ENCODE peak calls at places on chromosomes 12 and 14, in nine cellular contexts. One of them, this sample, is unnamed.

GRCh38 chr14:105014631-105015030 is 6.3 kb downstream of the CDCA4 start:
- DNase-seq in NAMALWA: no peak
- DNase-seq in CD8-positive, alpha-beta memory T cell: no peak
- DNase-seq in bronchial epithelial cell: no peak
- DNase-seq in NCI-H2081: no peak
- DNase-seq in GM10248: peak
- DNase-seq in left cardiac atrium: no peak
- DNase-seq in HTR-8/SVneo: no peak
- DNase-seq in pancreas: no peak
- DNase-seq in this sample: no peak

GRCh38 chr12:43370299-43370698 is 181.7 kb downstream of the ADAMTS20 start:
- DNase-seq in NAMALWA: no peak
- DNase-seq in bronchial epithelial cell: peak
- DNase-seq in NCI-H2081: no peak
- DNase-seq in GM10248: no peak
- DNase-seq in left cardiac atrium: no peak
- DNase-seq in pancreas: no peak
- DNase-seq in CD8-positive, alpha-beta memory T cell: no peak
- DNase-seq in HTR-8/SVneo: peak
- DNase-seq in this sample: no peak

GRCh38 chr12:126512916-126513913 is 1448.0 kb downstream of the AACS start:
- DNase-seq in pancreas: no peak
- DNase-seq in NAMALWA: no peak
- DNase-seq in NCI-H2081: no peak
- DNase-seq in left cardiac atrium: no peak
- DNase-seq in bronchial epithelial cell: no peak
- DNase-seq in GM10248: no peak
- DNase-seq in CD8-positive, alpha-beta memory T cell: no peak
- DNase-seq in HTR-8/SVneo: no peak
- DNase-seq in this sample: no peak

GRCh38 chr12:26100966-26101744 is 23.7 kb downstream of the BHLHE41 start:
- DNase-seq in GM10248: no peak
- DNase-seq in left cardiac atrium: no peak
- DNase-seq in HTR-8/SVneo: no peak
- DNase-seq in pancreas: peak
- DNase-seq in bronchial epithelial cell: peak
- DNase-seq in NCI-H2081: no peak
- DNase-seq in CD8-positive, alpha-beta memory T cell: no peak
- DNase-seq in NAMALWA: no peak
- DNase-seq in this sample: no peak

GRCh38 chr14:53741379-53742225 is 215.0 kb downstream of the BMP4 start:
- DNase-seq in bronchial epithelial cell: no peak
- DNase-seq in HTR-8/SVneo: no peak
- DNase-seq in CD8-positive, alpha-beta memory T cell: no peak
- DNase-seq in left cardiac atrium: no peak
- DNase-seq in NAMALWA: no peak
- DNase-seq in pancreas: no peak
- DNase-seq in NCI-H2081: no peak
- DNase-seq in GM10248: no peak
- DNase-seq in this sample: no peak

GRCh38 chr12:128959931-128960330 is 106.7 kb downstream of the GLT1D1 start:
- DNase-seq in NAMALWA: no peak
- DNase-seq in left cardiac atrium: no peak
- DNase-seq in NCI-H2081: no peak
- DNase-seq in GM10248: no peak
- DNase-seq in CD8-positive, alpha-beta memory T cell: no peak
- DNase-seq in bronchial epithelial cell: no peak
- DNase-seq in pancreas: no peak
- DNase-seq in HTR-8/SVneo: no peak
- DNase-seq in this sample: no peak

GRCh38 chr14:94646481-94646880 is 34.3 kb downstream of the SERPINA3 start:
- DNase-seq in pancreas: no peak
- DNase-seq in CD8-positive, alpha-beta memory T cell: no peak
- DNase-seq in HTR-8/SVneo: no peak
- DNase-seq in GM10248: no peak
- DNase-seq in left cardiac atrium: no peak
- DNase-seq in NCI-H2081: no peak
- DNase-seq in NAMALWA: no peak
- DNase-seq in bronchial epithelial cell: peak
- DNase-seq in this sample: peak

GRCh38 chr14:60722163-60722835 is 1.9 kb downstream of the SIX4 start:
- DNase-seq in CD8-positive, alpha-beta memory T cell: peak
- DNase-seq in NCI-H2081: peak
- DNase-seq in NAMALWA: peak
- DNase-seq in GM10248: peak
- DNase-seq in left cardiac atrium: no peak
- DNase-seq in pancreas: peak
- DNase-seq in HTR-8/SVneo: peak
- DNase-seq in bronchial epithelial cell: peak
- DNase-seq in this sample: no peak

GRCh38 chr14:64364907-64365306 is 23.2 kb upstream of the MTHFD1 start:
- DNase-seq in CD8-positive, alpha-beta memory T cell: no peak
- DNase-seq in NCI-H2081: no peak
- DNase-seq in pancreas: no peak
- DNase-seq in NAMALWA: no peak
- DNase-seq in HTR-8/SVneo: peak
- DNase-seq in GM10248: no peak
- DNase-seq in left cardiac atrium: no peak
- DNase-seq in bronchial epithelial cell: peak
- DNase-seq in this sample: no peak

GRCh38 chr12:12560587-12561304 is 1.9 kb downstream of the DUSP16 start:
- DNase-seq in bronchial epithelial cell: peak
- DNase-seq in pancreas: peak
- DNase-seq in NCI-H2081: peak
- DNase-seq in NAMALWA: peak
- DNase-seq in HTR-8/SVneo: peak
- DNase-seq in GM10248: peak
- DNase-seq in left cardiac atrium: peak
- DNase-seq in CD8-positive, alpha-beta memory T cell: peak
- DNase-seq in this sample: peak

GRCh38 chr12:113424915-113425823 is 3.0 kb downstream of the SDSL start:
- DNase-seq in NAMALWA: peak
- DNase-seq in HTR-8/SVneo: peak
- DNase-seq in GM10248: peak
- DNase-seq in NCI-H2081: peak
- DNase-seq in pancreas: no peak
- DNase-seq in bronchial epithelial cell: peak
- DNase-seq in CD8-positive, alpha-beta memory T cell: peak
- DNase-seq in left cardiac atrium: peak
- DNase-seq in this sample: peak

This sample was measured in right atrium auricular region.